ENCODE peak calls at places on chromosome 18, in six cellular contexts. K, E, C, S, N and T are unnamed samples.

GRCh38 chr18:58100154-58100553 is 56.1 kb downstream of the NEDD4L start:
- DNase-seq in N (no peak), E (no peak), K (no peak), S (no peak), C (no peak), T (no peak)

GRCh38 chr18:34583895-34584294 is 126.2 kb upstream of the DTNA start:
- DNase-seq in K (no peak), S (no peak), N (no peak), E (no peak), C (no peak), T (no peak)

GRCh38 chr18:13377496-13377895 is 158.9 kb downstream of the LDLRAD4 start:
- DNase-seq in N (no peak), E (peak), K (no peak), S (no peak), C (no peak), T (no peak)

GRCh38 chr18:21855432-21855831 is 114.8 kb downstream of the MIB1 start:
- DNase-seq in N (no peak), S (no peak), C (no peak), E (no peak), K (no peak), T (no peak)

GRCh38 chr18:54878057-54878661 is 49.9 kb downstream of the RAB27B start:
- DNase-seq in K (no peak), S (no peak), E (no peak), N (no peak), C (no peak), T (no peak)

GRCh38 chr18:7607535-7608173 is 40.5 kb downstream of the PTPRM start:
- DNase-seq in E (no peak), C (no peak), N (no peak), S (no peak), K (no peak), T (no peak)

GRCh38 chr18:27785815-27786537 is 391.0 kb downstream of the CDH2 start:
- DNase-seq in S (no peak), E (no peak), K (no peak), N (no peak), C (no peak), T (no peak)

GRCh38 chr18:72871091-72871490 is 3.3 kb upstream of the NETO1 start:
- DNase-seq in C (no peak), E (no peak), N (peak), K (no peak), S (no peak), T (no peak)

GRCh38 chr18:76530846-76531245 is 35.8 kb upstream of the ZNF516 start:
- DNase-seq in N (no peak), E (no peak), C (no peak), S (no peak), K (no peak), T (no peak)

GRCh38 chr18:49133112-49133511 is 182.3 kb upstream of the SMAD7 start:
- DNase-seq in K (no peak), S (no peak), E (no peak), C (no peak), N (no peak), T (no peak)

GRCh38 chr18:55069497-55069896 is 110.2 kb upstream of the CCDC68 start:
- DNase-seq in C (no peak), S (no peak), K (no peak), N (no peak), E (no peak), T (no peak)

GRCh38 chr18:77124452-77124922 is 8.1 kb downstream of the MBP start:
- DNase-seq in C (peak), E (peak), K (no peak), S (no peak), N (no peak), T (no peak)

GRCh38 chr18:7066965-7067555 is 50.5 kb downstream of the LAMA1 start:
- DNase-seq in N (no peak), K (no peak), E (no peak), C (no peak), S (no peak), T (no peak)

GRCh38 chr18:26546170-26546874 is 2.0 kb downstream of the KCTD1 start:
- DNase-seq in S (no peak), C (no peak), K (no peak), N (no peak), E (no peak), T (no peak)

GRCh38 chr18:74652392-74652988 is 54.8 kb downstream of the ZNF407 start:
- DNase-seq in E (no peak), C (peak), N (peak), S (no peak), K (peak), T (no peak)

GRCh38 chr18:45493830-45494229 is 121.4 kb upstream of the SLC14A2 start:
- DNase-seq in N (no peak), E (no peak), C (no peak), K (no peak), S (no peak), T (no peak)

GRCh38 chr18:76491436-76491800 is 3.6 kb downstream of the ZNF516 start:
- DNase-seq in N (peak), E (peak), K (peak), C (peak), S (peak), T (peak)

GRCh38 chr18:21452808-21453511 is 147.5 kb downstream of the ESCO1 start:
- DNase-seq in C (no peak), S (no peak), E (no peak), K (no peak), N (peak), T (no peak)

GRCh38 chr18:75131455-75132000 is 77.4 kb downstream of the PTGR3 start:
- DNase-seq in C (no peak), K (no peak), S (no peak), N (peak), E (no peak), T (no peak)

GRCh38 chr18:53457068-53457467 is 767.4 kb downstream of the MBD2 start:
- DNase-seq in K (no peak), S (no peak), N (no peak), E (no peak), C (no peak), T (no peak)

GRCh38 chr18:49656098-49656591 is 94.3 kb downstream of the LIPG start:
- DNase-seq in K (peak), S (no peak), E (no peak), C (peak), N (peak), T (no peak)

GRCh38 chr18:3025544-3025943 is 12.6 kb upstream of the LPIN2 start:
- DNase-seq in N (no peak), C (no peak), E (no peak), S (no peak), K (no peak), T (no peak)

GRCh38 chr18:74506405-74507119 is 10.4 kb downstream of the CNDP2 start:
- DNase-seq in K (no peak), N (no peak), S (no peak), C (no peak), E (no peak), T (no peak)

GRCh38 chr18:45324489-45325111 is 290.7 kb upstream of the SLC14A2 start:
- DNase-seq in S (no peak), E (no peak), K (no peak), N (no peak), C (peak), T (no peak)

GRCh38 chr18:77063256-77063655 is 69.3 kb downstream of the MBP start:
- DNase-seq in E (peak), S (peak), K (no peak), N (peak), C (no peak), T (peak)

GRCh38 chr18:56291229-56291796 is 347.1 kb downstream of the TXNL1 start:
- DNase-seq in E (no peak), C (no peak), S (no peak), N (no peak), K (no peak), T (no peak)